ENCODE peak calls at places on chromosomes 4 and X, in four cellular contexts. C is heart left ventricle, J is psoas muscle, B is sigmoid colon. T is an unnamed sample.

GRCh38 chr4:184647391-184648101 is 1.7 kb downstream of the CASP3 start:
- DNase-seq in C (no peak), J (no peak), B (no peak), T (no peak)

GRCh38 chr4:36111180-36111579 is 133.1 kb downstream of the ARAP2 start:
- DNase-seq in C (no peak), J (no peak), B (no peak), T (no peak)

GRCh38 chr4:185229021-185229818 is 19.8 kb downstream of the SNX25 start:
- DNase-seq in C (no peak), J (no peak), B (no peak), T (no peak)

GRCh38 chrX:112761239-112762207 is 79.1 kb downstream of the AMOT start:
- DNase-seq in B (no peak), J (no peak), C (no peak), T (no peak)

GRCh38 chr4:72312032-72312650 is 256.9 kb downstream of the ADAMTS3 start:
- DNase-seq in B (peak; percentile 89), C (peak; percentile 69), J (peak; percentile 60), T (peak; percentile 71)

GRCh38 chrX:24777660-24778059 is 83.9 kb downstream of the POLA1 start:
- DNase-seq in B (no peak), C (no peak), J (no peak), T (no peak)

GRCh38 chr4:4386736-4387392 is at the start of gene NSG1:
- DNase-seq in B (no peak), C (peak; percentile 25), J (no peak), T (no peak)

GRCh38 chr4:87835732-87836131 is 3.0 kb downstream of the MEPE start:
- DNase-seq in J (no peak), B (no peak), C (no peak), T (no peak)

GRCh38 chr4:189021831-189022230 is 882.6 kb downstream of the TRIML1 start:
- DNase-seq in J (no peak), C (no peak), B (peak; percentile 77), T (no peak)

GRCh38 chr4:131013226-131013625 is 1917.3 kb downstream of the C4orf33 start:
- DNase-seq in C (no peak), J (no peak), B (no peak), T (no peak)

GRCh38 chr4:142265536-142265935 is 580.6 kb downstream of the INPP4B start:
- DNase-seq in C (peak; percentile 24), B (no peak), J (no peak), T (no peak)

GRCh38 chr4:7301846-7302630 is 109.7 kb downstream of the SORCS2 start:
- DNase-seq in C (no peak), B (no peak), J (no peak), T (no peak)

GRCh38 chr4:13178621-13179020 is 305.5 kb downstream of the RAB28 start:
- DNase-seq in J (no peak), B (no peak), C (no peak), T (no peak)

DNA sequence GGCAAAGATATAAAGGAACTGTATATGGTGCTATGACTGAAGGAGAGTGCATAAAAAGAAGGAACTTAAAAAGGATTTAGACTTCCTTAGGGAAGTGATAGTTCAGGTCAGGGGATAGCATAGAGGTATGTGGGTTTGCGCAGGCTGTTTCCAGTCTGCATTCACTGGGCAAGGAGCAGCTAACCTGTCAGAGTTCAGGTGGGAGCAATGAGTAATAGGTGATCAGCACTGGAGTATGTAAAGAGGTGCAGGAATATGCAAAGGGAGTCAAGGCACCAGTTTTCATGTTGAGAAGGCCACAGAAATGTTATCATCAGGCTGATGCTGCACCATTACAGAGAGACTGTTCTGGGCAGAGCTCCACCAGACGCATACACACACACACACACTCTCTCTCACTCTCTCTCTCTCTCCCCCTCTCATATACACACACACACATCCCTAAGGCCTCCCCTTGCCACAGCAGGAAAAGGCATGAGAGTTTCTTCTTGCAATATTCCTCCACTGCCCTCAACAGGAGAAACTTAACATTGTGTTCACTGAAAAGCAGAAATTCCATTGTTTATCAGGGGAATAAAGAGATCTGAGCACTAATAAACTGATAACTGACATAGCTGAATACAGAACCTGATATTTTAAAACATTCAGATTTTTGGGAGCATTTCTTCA is 256.4 kb upstream of the GRID2 start:
- DNase-seq in J (no peak), C (no peak), B (no peak), T (no peak)
- TF ChIP-seq CTCF in J (no peak), C (no peak), B (no peak), T (peak; percentile 26)

GRCh38 chr4:57146444-57146843 is 36.3 kb upstream of the IGFBP7 start:
- DNase-seq in C (no peak), B (no peak), J (no peak), T (no peak)
- H3K27me3 ChIP-seq in C (no peaks in the 10 kb centered on the region), B (no peaks in the 10 kb centered on the region), J (no peaks in the 10 kb centered on the region), T (no peaks in the 10 kb centered on the region)

GRCh38 chr4:162461952-162462351 is 298.2 kb upstream of the FSTL5 start:
- DNase-seq in B (no peak), C (no peak), J (no peak), T (no peak)
- TF ChIP-seq CTCF in B (no peak), C (no peak), J (no peak), T (peak; percentile 44)

GRCh38 chrX:17425151-17425550 is 50.2 kb downstream of the NHS start:
- DNase-seq in J (no peak), C (no peak), B (no peak), T (no peak)

DNA sequence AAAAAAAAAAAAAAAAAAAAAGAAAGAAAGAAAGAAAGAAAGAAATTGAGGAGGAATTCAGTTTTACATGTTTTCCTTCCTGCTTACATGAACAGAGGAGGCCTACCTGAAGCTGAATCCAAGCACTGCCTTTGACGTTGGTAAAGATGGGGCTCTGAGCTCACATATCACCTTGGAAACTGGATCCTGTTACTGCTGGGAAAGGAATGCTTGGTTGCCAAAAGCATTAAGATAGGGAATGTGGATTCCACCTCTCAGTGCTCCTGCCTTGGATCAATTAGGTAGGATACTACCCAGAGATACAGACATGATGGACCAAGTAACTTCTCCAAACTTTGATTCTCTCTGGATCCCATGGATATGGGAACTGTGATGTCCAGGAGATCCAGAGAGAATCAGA is 50.6 kb downstream of the NHS start:
- DNase-seq in B (no peak), C (no peak), J (no peak), T (no peak)
- H3K27me3 ChIP-seq in B (no peaks in the 10 kb centered on the region), C (no peaks in the 10 kb centered on the region), J (peaks cover 3% of the 10 kb centered on the region), T (no peaks in the 10 kb centered on the region)

DNA sequence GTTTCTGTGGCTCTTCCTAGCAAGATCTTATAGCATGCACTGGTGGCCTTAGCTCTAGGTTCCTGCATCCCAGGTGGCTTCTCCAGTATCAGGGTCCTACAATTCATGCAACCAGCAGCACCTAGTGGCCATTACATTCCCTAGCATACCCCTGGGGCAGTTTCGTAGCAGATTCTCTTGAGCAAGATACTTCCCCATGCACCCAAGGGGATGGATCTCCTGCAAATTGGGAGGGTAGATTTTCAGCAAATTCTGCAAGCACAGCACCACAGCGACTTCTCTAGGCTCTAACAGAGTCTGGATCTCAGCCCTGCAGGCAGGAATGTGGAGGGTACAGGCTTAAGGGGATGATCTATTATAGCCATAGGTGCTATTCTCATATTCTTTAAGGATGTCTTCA is 13.1 kb upstream of the SLC9B1 start:
- DNase-seq in C (no peak), B (no peak), J (no peak), T (no peak)
- TF ChIP-seq CTCF in C (peak; percentile 20), B (no peak), J (peak; percentile 20), T (peak; percentile 68)

DNA sequence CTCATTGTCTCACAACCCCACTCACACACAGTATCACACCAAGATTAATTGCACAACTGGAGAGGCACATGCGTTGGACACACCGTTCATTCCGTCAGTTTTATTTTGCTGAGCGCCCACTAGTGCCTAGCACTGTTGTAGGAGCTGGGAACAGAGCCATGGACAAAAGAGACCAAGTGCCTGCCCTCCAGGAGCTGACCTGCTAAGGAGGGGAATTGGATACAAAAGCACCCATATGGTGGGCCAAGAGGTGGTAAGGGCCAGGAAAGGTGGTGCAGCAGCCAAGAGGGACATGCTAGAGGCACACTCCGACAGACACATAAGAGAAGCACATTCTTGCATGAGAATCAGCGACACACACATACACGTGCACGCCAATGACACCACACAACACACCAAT is 705 bp upstream of the CRMP1 start:
- DNase-seq in J (no peak), C (no peak), B (no peak), T (no peak)
- H3K27me3 ChIP-seq in J (peaks cover 74% of the 10 kb centered on the region), C (peaks cover 83% of the 10 kb centered on the region), B (peaks cover 94% of the 10 kb centered on the region), T (peaks cover 79% of the 10 kb centered on the region)

GRCh38 chrX:115988825-115989224 is 181.7 kb upstream of the AGTR2 start:
- DNase-seq in B (no peak), J (no peak), C (no peak), T (no peak)
- TF ChIP-seq CTCF in B (no peak), J (no peak), C (no peak), T (peak; percentile 28)

GRCh38 chr4:108163352-108163751 is 5.4 kb downstream of the LEF1 start:
- DNase-seq in C (no peak), B (no peak), J (no peak), T (no peak)
- H3K27me3 ChIP-seq in C (peaks cover 78% of the 10 kb centered on the region), B (peaks cover 100% of the 10 kb centered on the region), J (peaks cover 94% of the 10 kb centered on the region), T (peaks cover 74% of the 10 kb centered on the region)

GRCh38 chrX:107448625-107449468 is 605 bp upstream of the FRMPD3 start:
- DNase-seq in C (no peak), J (no peak), B (no peak), T (no peak)
- TF ChIP-seq CTCF in C (no peak), J (no peak), B (no peak), T (peak; percentile 8)

GRCh38 chr4:76058302-76058701 is 16.2 kb upstream of the ART3 start:
- DNase-seq in J (no peak), C (no peak), B (no peak), T (no peak)
- H3K27me3 ChIP-seq in J (peaks cover 4% of the 10 kb centered on the region), C (peaks cover 12% of the 10 kb centered on the region), B (peaks cover 20% of the 10 kb centered on the region), T (no peaks in the 10 kb centered on the region)